ENCODE peak calls at places on chromosome 11, in four cellular contexts. X is germinal center, I is heart left ventricle, W is left kidney. J is an unnamed sample.

GRCh38 chr11:119991669-119992068 is 146.2 kb downstream of the TRIM29 start:
- DNase-seq in W (peak), I (no peak), X (no peak), J (no peak)

GRCh38 chr11:62452839-62453468 is 34.1 kb downstream of the SCGB1A1 start:
- DNase-seq in X (no peak), W (no peak), I (no peak), J (no peak)

GRCh38 chr11:46270707-46271106 is 6.8 kb upstream of the CREB3L1 start:
- DNase-seq in X (no peak), W (no peak), I (no peak), J (no peak)

GRCh38 chr11:125941606-125942275 is 4.1 kb upstream of the VSIG10L2 start:
- DNase-seq in W (peak), X (peak), I (no peak), J (peak)

GRCh38 chr11:30960387-30960992 is 374.3 kb upstream of the MPPED2 start:
- DNase-seq in I (no peak), X (no peak), W (peak), J (no peak)

GRCh38 chr11:35559949-35560348 is 34.5 kb upstream of the PAMR1 start:
- DNase-seq in X (no peak), I (no peak), W (no peak), J (no peak)

GRCh38 chr11:6755303-6755952 is 16.3 kb downstream of the OR2AG2 start:
- DNase-seq in W (peak), X (peak), I (no peak), J (no peak)

GRCh38 chr11:105609832-105610781 is at the start of gene GRIA4:
- DNase-seq in W (peak), X (no peak), I (peak), J (peak)

GRCh38 chr11:69249641-69250502 is 44.1 kb upstream of the MYEOV start:
- DNase-seq in I (no peak), W (peak), X (no peak), J (no peak)

GRCh38 chr11:117884994-117885393 is 8.5 kb upstream of the FXYD6 start:
- DNase-seq in W (no peak), I (peak), X (no peak), J (no peak)

GRCh38 chr11:44962464-44962863 is 11.8 kb upstream of the TP53I11 start:
- DNase-seq in I (no peak), X (no peak), W (no peak), J (no peak)

GRCh38 chr11:64278576-64279190 is 5.8 kb downstream of the BAD start:
- DNase-seq in W (no peak), X (no peak), I (no peak), J (no peak)

GRCh38 chr11:69902337-69902736 is 83.1 kb upstream of the FGF3 start:
- DNase-seq in I (no peak), X (no peak), W (no peak), J (no peak)

GRCh38 chr11:102849319-102849718 is 5.9 kb upstream of the MMP3 start:
- DNase-seq in X (no peak), W (no peak), I (no peak), J (no peak)

GRCh38 chr11:119991022-119991404 is 146.9 kb downstream of the TRIM29 start:
- DNase-seq in W (no peak), X (no peak), I (no peak), J (no peak)

GRCh38 chr11:75272821-75273301 is 32.3 kb downstream of the TPBGL start:
- DNase-seq in W (no peak), X (no peak), I (peak), J (no peak)

GRCh38 chr11:92920295-92920694 is 49.2 kb upstream of the MTNR1B start:
- DNase-seq in X (no peak), I (no peak), W (no peak), J (no peak)

GRCh38 chr11:98601181-98601773 is 419.5 kb upstream of the CNTN5 start:
- DNase-seq in W (no peak), I (no peak), X (no peak), J (no peak)

GRCh38 chr11:115912484-115912945 is 408.3 kb upstream of the CADM1 start:
- DNase-seq in I (no peak), W (peak), X (peak), J (no peak)

GRCh38 chr11:8055836-8056526 is 25.0 kb upstream of the TUB start:
- DNase-seq in I (no peak), X (no peak), W (no peak), J (no peak)

J was measured in heart right ventricle.